ENCODE peak calls at places on chromosome 16, in five cellular contexts. X is GM12878, Q is A549, N is HepG2, T is K562. K is an unnamed sample. For H3K4me1, the result is how much of the 10 kb centered on the place peaks cover.

GRCh38 chr16:24986512-24987303 is 28.5 kb downstream of the ARHGAP17 start:
- DNase-seq in X (no peak), T (peak), Q (peak), N (peak), K (no peak)

GRCh38 chr16:78640886-78641285 is 541.4 kb downstream of the WWOX start:
- DNase-seq in N (no peak), T (no peak), Q (no peak), X (no peak), K (no peak)

GRCh38 chr16:19085679-19086200 is 18.3 kb downstream of the COQ7 start:
- DNase-seq in Q (no peak), N (no peak), X (no peak), T (peak), K (no peak)

GRCh38 chr16:69107311-69107962 is 2.0 kb downstream of the HAS3 start:
- DNase-seq in N (no peak), X (no peak), T (no peak), Q (no peak), K (peak)

GRCh38 chr16:81632392-81633146 is 146.5 kb upstream of the PLCG2 start:
- DNase-seq in T (peak), N (no peak), X (no peak), Q (peak), K (no peak)

GRCh38 chr16:84068041-84068440 is 25.4 kb upstream of the SLC38A8 start:
- DNase-seq in X (no peak), T (no peak), N (no peak), Q (no peak), K (no peak)

GRCh38 chr16:27499659-27500055 is 50.1 kb downstream of the GTF3C1 start:
- DNase-seq in T (no peak), N (no peak), X (no peak), Q (no peak), K (no peak)

GRCh38 chr16:19291459-19291858 is 5.9 kb downstream of the CLEC19A start:
- DNase-seq in T (no peak), N (no peak), Q (no peak), X (no peak), K (peak)

GRCh38 chr16:63403792-63404191 is 1367.6 kb upstream of the CDH8 start:
- DNase-seq in N (no peak), Q (no peak), X (no peak), T (no peak), K (no peak)

GRCh38 chr16:27174007-27174406 is 29.3 kb upstream of the KDM8 start:
- DNase-seq in Q (no peak), N (no peak), X (no peak), T (no peak), K (no peak)

GRCh38 chr16:76947694-76948093 is 243.3 kb upstream of the MON1B start:
- DNase-seq in X (no peak), N (no peak), Q (no peak), T (no peak), K (no peak)

GRCh38 chr16:81785138-81785924 is 6.2 kb downstream of the PLCG2 start:
- DNase-seq in T (no peak), X (no peak), N (no peak), Q (no peak), K (no peak)

GRCh38 chr16:29857133-29857760 is 5.8 kb downstream of the CDIPT start:
- DNase-seq in Q (no peak), T (no peak), N (no peak), X (no peak), K (no peak)

GRCh38 chr16:55367796-55368195 is 43.8 kb downstream of the IRX6 start:
- DNase-seq in T (no peak), N (no peak), X (no peak), Q (no peak), K (no peak)

GRCh38 chr16:31325171-31325570 is 29.8 kb upstream of the ITGAX start:
- DNase-seq in Q (no peak), T (no peak), N (no peak), X (no peak), K (no peak)

GRCh38 chr16:27408012-27408601 is 6.1 kb downstream of the IL21R start:
- DNase-seq in N (peak), Q (no peak), T (no peak), X (peak), K (no peak)

GRCh38 chr16:67666032-67666537 is 465 bp downstream of the ENKD1 start:
- DNase-seq in X (no peak), Q (no peak), N (peak), T (peak), K (peak)

GRCh38 chr16:57788252-57788841 is 13.9 kb downstream of the KIFC3 start:
- DNase-seq in N (no peak), Q (no peak), X (no peak), T (no peak), K (no peak)

GRCh38 chr16:16014329-16015224 is 65.2 kb downstream of the ABCC1 start:
- DNase-seq in X (no peak), Q (peak), N (peak), T (no peak), K (no peak)

GRCh38 chr16:19008245-19008644 is 24.5 kb downstream of the TMC7 start:
- DNase-seq in X (no peak), T (no peak), Q (no peak), N (peak), K (no peak)

GRCh38 chr16:68031951-68032350 is 8.9 kb downstream of the DUS2 start:
- DNase-seq in N (no peak), X (no peak), Q (no peak), T (no peak), K (peak)

GRCh38 chr16:29806096-29806579 is at the start of gene MAZ:
- DNase-seq in Q (no peak), T (no peak), N (no peak), X (no peak), K (no peak)

DNA sequence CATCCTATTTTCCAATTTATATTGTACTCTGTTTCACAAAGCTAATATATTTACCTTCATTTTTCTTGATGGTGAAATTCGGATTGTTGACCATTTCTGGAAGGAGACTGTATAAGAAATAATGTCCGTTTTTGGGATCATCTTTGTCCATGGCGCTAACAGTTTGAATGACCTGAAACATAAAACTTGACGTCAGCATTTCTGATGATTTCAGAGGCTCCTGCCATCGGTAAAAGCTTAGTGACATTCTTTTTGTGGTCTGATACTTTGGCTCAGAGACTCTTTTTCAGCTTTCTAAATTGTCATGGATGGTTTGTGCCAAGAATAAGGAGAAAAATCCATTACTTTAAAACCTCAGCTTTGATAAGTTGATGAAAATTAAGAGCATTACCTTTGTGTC is 322.5 kb downstream of the CDH8 start:
- DNase-seq in T (no peak), X (no peak), N (no peak), Q (no peak), K (no peak)
- TF ChIP-seq JUNB in T (no peak), X (no peak), N (no peak), Q (no peak), K (no peak)

GRCh38 chr16:70455910-70456309 is 1.5 kb downstream of the FCSK start:
- DNase-seq in X (no peak), Q (no peak), T (no peak), N (no peak), K (no peak)

GRCh38 chr16:70453891-70454220 is 539 bp upstream of the FCSK start:
- DNase-seq in N (no peak), T (no peak), X (no peak), Q (peak), K (peak)

GRCh38 chr16:70457446-70457845 is 3.1 kb downstream of the FCSK start:
- DNase-seq in X (no peak), N (no peak), Q (no peak), T (no peak), K (no peak)

GRCh38 chr16:70454221-70455034 is at the start of gene FCSK:
- DNase-seq in Q (peak), T (peak), X (no peak), N (peak), K (peak)

GRCh38 chr16:70453117-70453890 is 1.1 kb upstream of the FCSK start:
- DNase-seq in T (no peak), X (no peak), Q (no peak), N (no peak), K (no peak)
- H3K4me1 ChIP-seq in T (under half), X (under half), Q (under half), N (under half), K (under half)

DNA sequence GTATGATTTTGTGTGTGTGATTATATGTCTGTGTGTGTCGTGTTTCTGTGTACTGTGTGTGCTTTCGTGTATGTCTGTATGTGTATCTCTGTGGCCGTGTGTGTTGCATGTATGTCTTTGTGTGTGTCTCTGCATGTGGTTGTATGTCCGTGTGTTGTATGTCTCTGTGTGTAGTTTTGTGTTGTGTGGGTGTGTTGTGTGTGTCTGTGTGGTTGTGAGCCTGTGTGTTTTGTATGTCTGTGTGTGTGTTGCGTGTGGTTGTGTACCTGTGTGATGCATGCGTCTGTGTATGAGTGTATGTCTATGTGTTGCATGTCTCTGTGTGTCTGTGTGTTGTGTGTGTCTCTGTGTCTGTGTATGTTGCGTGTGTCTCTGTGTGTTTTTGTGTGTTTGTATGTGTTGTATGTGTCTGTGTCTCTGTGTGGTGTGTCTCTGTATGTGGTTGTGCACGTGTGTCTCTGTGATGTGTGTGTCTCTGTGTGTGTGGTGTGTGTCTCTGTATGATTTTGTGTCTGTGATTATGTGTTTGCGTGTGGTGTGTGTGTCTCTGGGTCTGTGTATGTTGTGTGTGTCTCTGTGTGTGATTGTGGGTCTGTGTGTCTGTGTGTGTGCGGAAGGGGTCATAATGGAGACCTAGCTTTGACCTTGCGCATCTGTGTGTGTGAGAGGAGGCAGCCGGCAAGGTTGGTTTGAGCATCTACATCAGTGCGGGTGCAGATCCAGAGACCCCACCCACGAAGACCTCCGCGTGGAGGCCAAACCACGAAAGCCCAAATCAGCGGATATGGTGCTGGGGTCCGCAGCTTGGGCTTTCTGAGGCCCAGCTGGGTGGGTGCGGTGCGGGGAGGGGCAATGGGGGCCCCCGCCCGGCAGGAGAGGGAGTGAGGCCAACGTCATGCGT is 212.6 kb upstream of the GSE1 start:
- DNase-seq in X (no peak), T (no peak), N (no peak), Q (no peak), K (no peak)
- TF ChIP-seq JUNB in X (no peak), T (no peak), N (peak), Q (no peak), K (no peak)

GRCh38 chr16:14098081-14098480 is 27.0 kb downstream of the MRTFB start:
- DNase-seq in N (no peak), T (no peak), Q (no peak), X (no peak), K (no peak)
- H3K4me1 ChIP-seq in N (under half), T (under half), Q (under half), X (under half), K (under half)

DNA sequence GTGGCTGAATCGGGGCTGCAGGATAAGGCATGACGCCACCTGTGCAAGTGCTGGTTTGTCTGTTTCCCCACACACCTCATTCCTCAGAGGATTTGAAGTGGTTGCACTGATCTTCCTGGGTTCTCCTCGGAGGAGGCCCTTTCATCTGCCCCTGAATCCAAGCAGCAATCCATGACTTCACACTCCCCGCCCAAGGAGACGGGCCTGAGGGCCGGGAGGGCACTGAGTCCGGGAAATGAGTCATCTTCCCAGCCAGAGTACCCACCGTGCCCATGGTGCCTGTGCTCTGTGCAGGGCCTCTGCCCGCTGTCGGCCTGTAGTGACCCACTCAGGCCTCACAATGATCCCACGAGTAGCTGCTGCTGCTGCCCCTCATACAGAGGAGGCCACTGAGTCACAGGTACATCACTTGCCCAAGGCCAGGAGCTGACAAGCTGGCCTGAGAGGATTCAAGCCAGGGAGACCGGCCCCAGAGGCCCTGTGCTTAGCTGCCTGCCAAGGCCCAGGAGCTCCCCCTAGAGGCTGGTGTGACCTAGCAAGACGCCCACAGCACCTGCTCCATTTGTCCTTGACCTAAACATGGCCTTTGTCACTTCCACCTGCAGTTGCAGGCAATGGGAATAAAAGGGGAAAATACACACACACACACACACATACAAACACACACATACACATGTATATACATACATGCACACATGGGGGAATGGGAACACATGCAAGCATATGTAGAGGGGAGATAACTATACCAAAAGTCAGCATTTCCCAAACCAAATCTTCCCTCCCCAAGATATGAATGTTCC is 240.0 kb downstream of the C16orf95 start:
- DNase-seq in N (peak), X (no peak), T (peak), Q (peak), K (peak)
- TF ChIP-seq JUNB in N (no peak), X (no peak), T (no peak), Q (no peak), K (no peak)

DNA sequence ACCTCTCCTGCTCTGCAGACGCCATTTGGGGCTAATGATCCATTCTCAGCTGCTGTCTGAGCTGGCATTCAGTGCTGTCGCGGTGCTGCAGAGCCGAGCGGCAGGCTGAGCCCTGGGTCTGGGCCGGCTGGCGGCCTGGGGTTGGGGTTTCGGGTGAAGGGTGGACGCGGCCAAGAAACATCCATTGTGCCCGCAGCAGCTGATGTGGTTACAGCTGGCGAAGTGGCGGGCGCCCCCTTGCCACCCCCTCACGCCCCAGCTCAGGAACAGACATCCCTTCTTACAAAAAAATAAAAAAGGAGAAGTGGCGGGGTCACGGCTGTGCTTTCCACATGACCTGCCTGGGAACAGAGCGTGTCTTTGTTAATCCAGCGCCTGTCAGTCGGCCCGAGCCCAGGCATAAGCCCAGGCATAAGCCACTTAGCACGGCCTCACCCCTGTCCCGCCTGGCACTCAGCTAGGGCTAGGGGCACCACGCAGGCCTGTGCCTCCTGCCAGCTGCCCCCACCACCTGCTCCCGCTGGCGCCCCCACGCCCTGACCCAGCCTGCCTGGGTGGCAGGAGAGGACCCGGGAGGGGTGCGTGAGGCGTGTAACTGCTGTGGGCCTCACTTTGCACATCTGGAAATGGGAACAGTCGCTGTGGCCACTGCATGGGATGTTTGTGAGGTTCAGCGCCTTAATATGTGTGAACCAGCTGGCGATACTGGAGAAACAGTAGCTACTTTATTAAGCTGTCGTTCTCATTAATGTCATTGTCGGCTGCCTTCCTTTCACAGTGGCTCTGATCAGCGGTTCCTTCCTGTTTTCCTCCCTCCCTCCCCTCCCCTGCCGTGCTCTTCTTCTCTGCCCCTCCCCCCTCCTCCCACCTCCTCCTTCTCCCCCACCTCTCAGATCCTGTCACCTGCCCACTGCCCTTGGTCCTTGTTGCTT is 197.7 kb upstream of the CIBAR2 start:
- DNase-seq in N (peak), X (no peak), Q (no peak), T (peak), K (peak)
- H3K4me1 ChIP-seq in N (half or more), X (under half), Q (under half), T (half or more), K (under half)

DNA sequence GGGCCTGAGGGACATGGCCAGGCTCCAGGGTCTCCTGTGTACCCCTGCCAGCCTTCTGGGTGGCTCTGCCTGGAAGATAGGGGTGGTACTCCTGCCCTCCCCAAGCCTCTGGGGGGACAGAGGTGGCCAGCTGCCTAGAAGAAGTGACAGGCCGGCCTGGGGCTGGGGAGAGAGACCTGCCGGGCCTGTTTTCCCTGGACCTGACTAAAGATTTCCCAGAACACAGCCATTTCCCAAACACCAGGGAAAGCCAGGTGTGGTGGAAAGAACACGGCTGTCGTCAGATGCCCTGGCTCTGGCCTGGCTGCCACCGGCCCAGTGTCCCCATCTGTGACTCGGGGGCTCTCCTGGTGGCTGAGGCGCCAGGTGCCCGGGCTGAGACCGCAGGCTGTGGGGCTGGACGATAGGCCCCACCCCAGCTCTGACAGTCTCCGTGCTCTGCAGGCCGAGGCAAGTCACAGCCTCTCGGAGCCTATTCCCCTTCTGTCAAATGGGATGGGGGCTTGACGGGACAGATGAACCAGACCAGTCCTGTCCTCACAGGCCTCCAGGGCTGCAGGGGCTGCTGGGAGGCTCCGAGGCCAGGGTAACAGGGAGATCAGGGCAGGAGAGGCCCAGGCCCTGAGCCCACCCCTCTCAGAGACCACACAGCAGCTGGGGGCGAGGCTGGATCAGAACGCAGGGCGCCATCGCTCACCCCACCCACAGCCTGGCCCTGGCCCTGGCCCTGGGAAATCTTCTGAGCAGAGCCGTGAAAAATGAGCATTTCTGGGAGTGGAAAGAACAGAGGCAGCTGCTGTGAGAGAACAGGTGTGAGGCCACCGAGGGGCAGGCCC is 33.1 kb downstream of the CTU2 start:
- DNase-seq in X (no peak), Q (no peak), T (no peak), N (no peak), K (no peak)
- TF ChIP-seq JUNB in X (no peak), Q (no peak), T (no peak), N (no peak), K (no peak)

DNA sequence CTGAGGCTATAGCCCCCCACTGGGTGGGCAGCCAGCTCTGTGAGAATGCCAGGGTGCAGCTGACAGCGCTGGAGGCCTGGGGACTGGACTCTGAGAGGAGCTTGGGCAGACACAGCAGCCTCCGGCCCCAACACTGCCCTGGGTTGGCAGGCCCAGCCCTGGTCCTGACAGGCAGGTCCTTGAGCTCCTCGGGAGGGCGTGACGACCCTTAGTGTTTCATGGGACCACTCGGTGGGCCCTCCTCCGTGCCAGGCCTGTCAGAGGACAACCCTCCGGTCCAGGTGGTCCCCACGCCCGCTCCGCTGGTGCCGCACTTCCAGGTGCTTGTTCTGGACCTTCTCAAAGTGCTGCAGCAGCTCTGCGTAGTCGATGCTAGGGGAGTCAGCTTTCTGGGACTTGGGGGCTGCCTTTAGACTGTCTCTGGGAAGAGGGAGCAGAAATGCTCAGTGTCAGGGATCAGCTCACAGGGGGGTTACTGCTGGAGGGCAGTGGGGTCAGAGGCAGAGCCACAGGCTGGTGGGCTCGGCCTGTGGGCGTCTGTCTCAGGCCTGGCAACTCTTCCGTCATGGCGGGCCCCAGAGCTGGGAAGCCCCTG is 1.9 kb upstream of the MTSS2 start:
- DNase-seq in T (no peak), X (no peak), N (no peak), Q (no peak), K (no peak)
- H3K4me1 ChIP-seq in T (half or more), X (under half), N (half or more), Q (half or more), K (under half)